ENCODE peak calls at places on chromosomes 3 and 15, in ten cellular contexts. One of them, this sample, is unnamed.

GRCh38 chr3:129022114-129022994 is 21.2 kb downstream of the EFCC1 start:
- DNase-seq in BJ: no peak
- DNase-seq in stomach: peak; percentile 57
- DNase-seq in GM12878: no peak
- DNase-seq in fibroblast of lung: no peak
- DNase-seq in ovary: peak; percentile 86
- DNase-seq in colonic mucosa: peak; percentile 62
- DNase-seq in brain microvascular endothelial cell: no peak
- DNase-seq in B cell: no peak
- DNase-seq in neural crest cell: no peak
- DNase-seq in this sample: no peak

GRCh38 chr3:155921486-155921885 is 51.0 kb downstream of the GMPS start:
- DNase-seq in BJ: no peak
- DNase-seq in GM12878: no peak
- DNase-seq in B cell: no peak
- DNase-seq in ovary: no peak
- DNase-seq in colonic mucosa: no peak
- DNase-seq in brain microvascular endothelial cell: no peak
- DNase-seq in stomach: no peak
- DNase-seq in fibroblast of lung: no peak
- DNase-seq in neural crest cell: no peak
- DNase-seq in this sample: no peak

GRCh38 chr3:133295199-133295901 is 104.5 kb upstream of the BFSP2 start:
- DNase-seq in ovary: no peak
- DNase-seq in stomach: no peak
- DNase-seq in BJ: no peak
- DNase-seq in neural crest cell: no peak
- DNase-seq in B cell: no peak
- DNase-seq in colonic mucosa: no peak
- DNase-seq in fibroblast of lung: peak; percentile 86
- DNase-seq in brain microvascular endothelial cell: peak; percentile 59
- DNase-seq in GM12878: peak; percentile 19
- DNase-seq in this sample: no peak

GRCh38 chr3:122353215-122353614 is 28.2 kb downstream of the CSTA start:
- DNase-seq in ovary: no peak
- DNase-seq in GM12878: no peak
- DNase-seq in B cell: no peak
- DNase-seq in neural crest cell: no peak
- DNase-seq in BJ: no peak
- DNase-seq in colonic mucosa: no peak
- DNase-seq in stomach: no peak
- DNase-seq in fibroblast of lung: no peak
- DNase-seq in brain microvascular endothelial cell: no peak
- DNase-seq in this sample: no peak

GRCh38 chr3:38610436-38610835 is 39.1 kb downstream of the SCN5A start:
- DNase-seq in BJ: no peak
- DNase-seq in B cell: no peak
- DNase-seq in ovary: no peak
- DNase-seq in colonic mucosa: no peak
- DNase-seq in stomach: no peak
- DNase-seq in fibroblast of lung: no peak
- DNase-seq in brain microvascular endothelial cell: no peak
- DNase-seq in GM12878: no peak
- DNase-seq in neural crest cell: no peak
- DNase-seq in this sample: no peak

GRCh38 chr3:30349507-30349906 is 256.9 kb upstream of the TGFBR2 start:
- DNase-seq in neural crest cell: no peak
- DNase-seq in stomach: no peak
- DNase-seq in B cell: no peak
- DNase-seq in BJ: no peak
- DNase-seq in colonic mucosa: no peak
- DNase-seq in GM12878: no peak
- DNase-seq in ovary: no peak
- DNase-seq in brain microvascular endothelial cell: no peak
- DNase-seq in fibroblast of lung: no peak
- DNase-seq in this sample: no peak

GRCh38 chr3:20905210-20905805 is 719.3 kb upstream of the SGO1 start:
- DNase-seq in stomach: no peak
- DNase-seq in GM12878: no peak
- DNase-seq in neural crest cell: no peak
- DNase-seq in ovary: no peak
- DNase-seq in fibroblast of lung: no peak
- DNase-seq in B cell: no peak
- DNase-seq in BJ: no peak
- DNase-seq in brain microvascular endothelial cell: no peak
- DNase-seq in colonic mucosa: no peak
- DNase-seq in this sample: no peak

GRCh38 chr3:144384241-144384979 is 412.8 kb downstream of the DIPK2A start:
- DNase-seq in stomach: no peak
- DNase-seq in colonic mucosa: no peak
- DNase-seq in ovary: no peak
- DNase-seq in BJ: no peak
- DNase-seq in GM12878: no peak
- DNase-seq in fibroblast of lung: no peak
- DNase-seq in B cell: no peak
- DNase-seq in neural crest cell: no peak
- DNase-seq in brain microvascular endothelial cell: no peak
- DNase-seq in this sample: no peak

GRCh38 chr3:28912120-28912885 is 368.6 kb upstream of the RBMS3 start:
- DNase-seq in ovary: no peak
- DNase-seq in brain microvascular endothelial cell: peak; percentile 54
- DNase-seq in B cell: no peak
- DNase-seq in BJ: no peak
- DNase-seq in neural crest cell: no peak
- DNase-seq in stomach: no peak
- DNase-seq in fibroblast of lung: peak; percentile 67
- DNase-seq in colonic mucosa: no peak
- DNase-seq in GM12878: no peak
- DNase-seq in this sample: no peak

GRCh38 chr3:29525254-29525881 is 244.5 kb downstream of the RBMS3 start:
- DNase-seq in fibroblast of lung: peak; percentile 55
- DNase-seq in GM12878: no peak
- DNase-seq in BJ: peak; percentile 15
- DNase-seq in colonic mucosa: peak; percentile 21
- DNase-seq in neural crest cell: no peak
- DNase-seq in stomach: peak; percentile 55
- DNase-seq in B cell: no peak
- DNase-seq in brain microvascular endothelial cell: peak; percentile 57
- DNase-seq in ovary: peak; percentile 55
- DNase-seq in this sample: no peak

GRCh38 chr3:188280627-188281026 is 126.7 kb downstream of the LPP start:
- DNase-seq in GM12878: no peak
- DNase-seq in ovary: no peak
- DNase-seq in BJ: no peak
- DNase-seq in stomach: no peak
- DNase-seq in neural crest cell: no peak
- DNase-seq in B cell: no peak
- DNase-seq in colonic mucosa: no peak
- DNase-seq in brain microvascular endothelial cell: no peak
- DNase-seq in fibroblast of lung: peak; percentile 17
- DNase-seq in this sample: no peak

GRCh38 chr3:4820296-4821121 is 158.7 kb upstream of the BHLHE40 start:
- DNase-seq in ovary: no peak
- DNase-seq in neural crest cell: no peak
- DNase-seq in GM12878: no peak
- DNase-seq in brain microvascular endothelial cell: no peak
- DNase-seq in B cell: no peak
- DNase-seq in fibroblast of lung: no peak
- DNase-seq in BJ: no peak
- DNase-seq in stomach: no peak
- DNase-seq in colonic mucosa: no peak
- DNase-seq in this sample: no peak

GRCh38 chr3:27485853-27486252 is 1.7 kb upstream of the SLC4A7 start:
- DNase-seq in B cell: no peak
- DNase-seq in BJ: no peak
- DNase-seq in GM12878: no peak
- DNase-seq in ovary: no peak
- DNase-seq in brain microvascular endothelial cell: no peak
- DNase-seq in stomach: no peak
- DNase-seq in fibroblast of lung: peak; percentile 35
- DNase-seq in colonic mucosa: no peak
- DNase-seq in neural crest cell: no peak
- DNase-seq in this sample: no peak

GRCh38 chr3:42090973-42091731 is at the start of gene TRAK1:
- DNase-seq in neural crest cell: no peak
- DNase-seq in ovary: peak; percentile 27
- DNase-seq in colonic mucosa: no peak
- DNase-seq in B cell: no peak
- DNase-seq in stomach: no peak
- DNase-seq in fibroblast of lung: peak; percentile 90
- DNase-seq in brain microvascular endothelial cell: no peak
- DNase-seq in BJ: no peak
- DNase-seq in GM12878: no peak
- DNase-seq in this sample: no peak

GRCh38 chr15:29671308-29671981 is 150.8 kb downstream of the TJP1 start:
- DNase-seq in GM12878: no peak
- DNase-seq in stomach: no peak
- DNase-seq in BJ: no peak
- DNase-seq in neural crest cell: no peak
- DNase-seq in fibroblast of lung: peak; percentile 77
- DNase-seq in colonic mucosa: no peak
- DNase-seq in brain microvascular endothelial cell: peak; percentile 52
- DNase-seq in B cell: no peak
- DNase-seq in ovary: no peak
- DNase-seq in this sample: no peak

GRCh38 chr15:94247789-94248638 is 16.7 kb downstream of the MCTP2 start:
- DNase-seq in stomach: no peak
- DNase-seq in brain microvascular endothelial cell: no peak
- DNase-seq in BJ: no peak
- DNase-seq in colonic mucosa: peak; percentile 74
- DNase-seq in B cell: no peak
- DNase-seq in GM12878: no peak
- DNase-seq in ovary: no peak
- DNase-seq in fibroblast of lung: no peak
- DNase-seq in neural crest cell: no peak
- DNase-seq in this sample: no peak

GRCh38 chr3:20225769-20226168 is 39.8 kb upstream of the SGO1 start:
- DNase-seq in BJ: peak; percentile 5
- DNase-seq in colonic mucosa: no peak
- DNase-seq in fibroblast of lung: peak; percentile 22
- DNase-seq in neural crest cell: no peak
- DNase-seq in ovary: no peak
- DNase-seq in brain microvascular endothelial cell: peak; percentile 28
- DNase-seq in stomach: no peak
- DNase-seq in GM12878: no peak
- DNase-seq in B cell: no peak
- DNase-seq in this sample: no peak

GRCh38 chr3:20104167-20104661 is 64.0 kb downstream of the KAT2B start:
- DNase-seq in stomach: no peak
- DNase-seq in ovary: no peak
- DNase-seq in brain microvascular endothelial cell: no peak
- DNase-seq in BJ: no peak
- DNase-seq in neural crest cell: no peak
- DNase-seq in B cell: no peak
- DNase-seq in fibroblast of lung: no peak
- DNase-seq in GM12878: peak; percentile 13
- DNase-seq in colonic mucosa: no peak
- DNase-seq in this sample: no peak

GRCh38 chr3:67416703-67417102 is 237.7 kb downstream of the SUCLG2 start:
- DNase-seq in fibroblast of lung: peak; percentile 23
- DNase-seq in colonic mucosa: no peak
- DNase-seq in stomach: no peak
- DNase-seq in BJ: no peak
- DNase-seq in GM12878: no peak
- DNase-seq in ovary: no peak
- DNase-seq in brain microvascular endothelial cell: no peak
- DNase-seq in B cell: no peak
- DNase-seq in neural crest cell: no peak
- DNase-seq in this sample: no peak
- TF ChIP-seq CTCF in fibroblast of lung: no peak
- TF ChIP-seq CTCF in colonic mucosa: no peak
- TF ChIP-seq CTCF in stomach: no peak
- TF ChIP-seq CTCF in BJ: peak; percentile 12
- TF ChIP-seq CTCF in GM12878: no peak
- TF ChIP-seq CTCF in ovary: no peak
- TF ChIP-seq CTCF in brain microvascular endothelial cell: peak; percentile 13
- TF ChIP-seq CTCF in B cell: no peak
- TF ChIP-seq CTCF in neural crest cell: no peak
- TF ChIP-seq CTCF in this sample: peak; percentile 43

GRCh38 chr3:75001330-75001729 is 386.9 kb upstream of the CNTN3 start:
- DNase-seq in colonic mucosa: no peak
- DNase-seq in B cell: no peak
- DNase-seq in neural crest cell: no peak
- DNase-seq in fibroblast of lung: no peak
- DNase-seq in GM12878: no peak
- DNase-seq in brain microvascular endothelial cell: no peak
- DNase-seq in BJ: no peak
- DNase-seq in ovary: no peak
- DNase-seq in stomach: no peak
- DNase-seq in this sample: no peak
- TF ChIP-seq CTCF in colonic mucosa: no peak
- TF ChIP-seq CTCF in B cell: no peak
- TF ChIP-seq CTCF in neural crest cell: peak; percentile 66
- TF ChIP-seq CTCF in fibroblast of lung: peak; percentile 29
- TF ChIP-seq CTCF in GM12878: no peak
- TF ChIP-seq CTCF in brain microvascular endothelial cell: no peak
- TF ChIP-seq CTCF in BJ: peak; percentile 6
- TF ChIP-seq CTCF in ovary: no peak
- TF ChIP-seq CTCF in stomach: no peak
- TF ChIP-seq CTCF in this sample: peak; percentile 41

DNA sequence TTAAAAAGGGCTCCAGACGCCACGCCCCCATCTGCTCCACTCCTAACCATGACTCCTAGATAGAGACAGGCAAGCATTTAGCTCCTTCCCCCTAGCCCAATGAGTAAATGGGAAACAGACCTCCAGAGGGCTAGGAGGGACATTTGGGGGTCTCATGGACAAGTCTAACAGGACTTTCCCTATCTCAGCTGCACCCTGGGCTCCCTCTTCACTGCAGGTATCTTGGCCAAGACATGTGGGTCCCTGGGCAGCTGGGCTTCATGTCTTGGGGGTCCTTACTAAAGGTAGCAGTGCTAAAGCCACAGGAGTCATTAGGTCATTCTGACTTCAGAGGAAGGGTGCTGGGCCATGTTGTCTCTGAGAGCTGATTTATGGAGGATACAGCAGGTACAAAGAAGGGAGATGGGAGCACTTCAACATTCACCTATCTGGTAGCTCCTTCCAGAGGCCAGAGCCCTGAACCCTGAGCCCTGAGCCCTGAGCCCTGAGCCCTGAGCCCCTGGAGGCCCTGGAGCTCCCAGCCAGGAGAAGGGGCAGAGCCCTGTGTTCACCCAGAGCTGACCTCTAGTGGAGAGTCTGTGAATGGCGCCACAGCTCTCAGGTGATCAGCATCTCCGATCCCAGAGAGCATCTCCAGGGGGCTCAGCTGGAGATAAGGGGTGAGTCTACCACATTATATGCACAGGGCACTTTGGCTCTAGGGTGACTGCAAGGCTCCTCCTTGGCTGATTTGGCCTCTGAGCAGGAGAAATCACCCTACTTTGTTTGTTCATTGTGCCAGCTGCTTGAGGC is 40.1 kb upstream of the EPHB1 start:
- DNase-seq in colonic mucosa: peak; percentile 33
- DNase-seq in brain microvascular endothelial cell: peak; percentile 47
- DNase-seq in fibroblast of lung: peak; percentile 16
- DNase-seq in stomach: peak; percentile 35
- DNase-seq in ovary: no peak
- DNase-seq in B cell: no peak
- DNase-seq in GM12878: no peak
- DNase-seq in neural crest cell: peak; percentile 45
- DNase-seq in BJ: no peak
- DNase-seq in this sample: peak; percentile 79
- TF ChIP-seq CTCF in colonic mucosa: peak; percentile 51
- TF ChIP-seq CTCF in brain microvascular endothelial cell: peak; percentile 92
- TF ChIP-seq CTCF in fibroblast of lung: peak; percentile 69
- TF ChIP-seq CTCF in stomach: peak; percentile 30
- TF ChIP-seq CTCF in ovary: no peak
- TF ChIP-seq CTCF in B cell: peak; percentile 44
- TF ChIP-seq CTCF in GM12878: peak; percentile 82
- TF ChIP-seq CTCF in neural crest cell: peak; percentile 67
- TF ChIP-seq CTCF in BJ: peak; percentile 86
- TF ChIP-seq CTCF in this sample: peak; percentile 60

GRCh38 chr15:91110407-91110806 is 10.3 kb downstream of the SV2B start:
- DNase-seq in stomach: no peak
- DNase-seq in colonic mucosa: no peak
- DNase-seq in B cell: no peak
- DNase-seq in brain microvascular endothelial cell: no peak
- DNase-seq in fibroblast of lung: no peak
- DNase-seq in neural crest cell: no peak
- DNase-seq in BJ: no peak
- DNase-seq in GM12878: no peak
- DNase-seq in ovary: no peak
- DNase-seq in this sample: peak; percentile 82
- TF ChIP-seq CTCF in stomach: no peak
- TF ChIP-seq CTCF in colonic mucosa: no peak
- TF ChIP-seq CTCF in B cell: no peak
- TF ChIP-seq CTCF in brain microvascular endothelial cell: no peak
- TF ChIP-seq CTCF in fibroblast of lung: no peak
- TF ChIP-seq CTCF in neural crest cell: no peak
- TF ChIP-seq CTCF in BJ: no peak
- TF ChIP-seq CTCF in GM12878: no peak
- TF ChIP-seq CTCF in ovary: no peak
- TF ChIP-seq CTCF in this sample: no peak